ENCODE peak calls at places on chromosomes 16 and 17, in seven cellular contexts. One of them, this sample, is unnamed.

GRCh38 chr16:86530251-86531192 is 20.2 kb downstream of the FOXF1 start:
- DNase-seq in stimulated activated CD4-positive, alpha-beta T cell treated with anti-CD3 and anti-CD28 coated beads, Interleukin-1b, Interleukin-23, amount 100 ng/mL, for 48 hours: no peak
- DNase-seq in A549: no peak
- DNase-seq in body of pancreas: no peak
- DNase-seq in stimulated activated CD8-positive, alpha-beta memory T cell treated with anti-CD3 and anti-CD28 coated beads, Interleukin-15, amount 100 ng/mL, for 48 hours: no peak
- DNase-seq in Daoy: no peak
- DNase-seq in NCI-H1105: no peak
- DNase-seq in this sample: no peak

GRCh38 chr17:57559634-57560387 is 185.3 kb downstream of the CCDC182 start:
- DNase-seq in NCI-H1105: no peak
- DNase-seq in A549: no peak
- DNase-seq in stimulated activated CD4-positive, alpha-beta T cell treated with anti-CD3 and anti-CD28 coated beads, Interleukin-1b, Interleukin-23, amount 100 ng/mL, for 48 hours: no peak
- DNase-seq in stimulated activated CD8-positive, alpha-beta memory T cell treated with anti-CD3 and anti-CD28 coated beads, Interleukin-15, amount 100 ng/mL, for 48 hours: no peak
- DNase-seq in body of pancreas: no peak
- DNase-seq in Daoy: no peak
- DNase-seq in this sample: no peak

GRCh38 chr17:39152134-39152884 is 872 bp upstream of the PLXDC1 start:
- DNase-seq in body of pancreas: no peak
- DNase-seq in A549: peak
- DNase-seq in stimulated activated CD8-positive, alpha-beta memory T cell treated with anti-CD3 and anti-CD28 coated beads, Interleukin-15, amount 100 ng/mL, for 48 hours: no peak
- DNase-seq in stimulated activated CD4-positive, alpha-beta T cell treated with anti-CD3 and anti-CD28 coated beads, Interleukin-1b, Interleukin-23, amount 100 ng/mL, for 48 hours: peak
- DNase-seq in Daoy: peak
- DNase-seq in NCI-H1105: no peak
- DNase-seq in this sample: no peak

GRCh38 chr17:82300707-82301270 is 16.6 kb downstream of the CD7 start:
- DNase-seq in body of pancreas: peak
- DNase-seq in NCI-H1105: no peak
- DNase-seq in Daoy: peak
- DNase-seq in stimulated activated CD8-positive, alpha-beta memory T cell treated with anti-CD3 and anti-CD28 coated beads, Interleukin-15, amount 100 ng/mL, for 48 hours: peak
- DNase-seq in A549: peak
- DNase-seq in stimulated activated CD4-positive, alpha-beta T cell treated with anti-CD3 and anti-CD28 coated beads, Interleukin-1b, Interleukin-23, amount 100 ng/mL, for 48 hours: peak
- DNase-seq in this sample: no peak

GRCh38 chr16:10087151-10087550 is 95.1 kb downstream of the GRIN2A start:
- DNase-seq in stimulated activated CD4-positive, alpha-beta T cell treated with anti-CD3 and anti-CD28 coated beads, Interleukin-1b, Interleukin-23, amount 100 ng/mL, for 48 hours: no peak
- DNase-seq in Daoy: no peak
- DNase-seq in body of pancreas: no peak
- DNase-seq in NCI-H1105: no peak
- DNase-seq in stimulated activated CD8-positive, alpha-beta memory T cell treated with anti-CD3 and anti-CD28 coated beads, Interleukin-15, amount 100 ng/mL, for 48 hours: no peak
- DNase-seq in A549: no peak
- DNase-seq in this sample: no peak

GRCh38 chr16:9077001-9077809 is 14.2 kb upstream of the HAPSTR1 start:
- DNase-seq in stimulated activated CD4-positive, alpha-beta T cell treated with anti-CD3 and anti-CD28 coated beads, Interleukin-1b, Interleukin-23, amount 100 ng/mL, for 48 hours: peak
- DNase-seq in Daoy: peak
- DNase-seq in NCI-H1105: no peak
- DNase-seq in body of pancreas: no peak
- DNase-seq in A549: no peak
- DNase-seq in stimulated activated CD8-positive, alpha-beta memory T cell treated with anti-CD3 and anti-CD28 coated beads, Interleukin-15, amount 100 ng/mL, for 48 hours: peak
- DNase-seq in this sample: no peak

GRCh38 chr17:40360091-40360490 is 4.4 kb downstream of the GJD3 start:
- DNase-seq in stimulated activated CD8-positive, alpha-beta memory T cell treated with anti-CD3 and anti-CD28 coated beads, Interleukin-15, amount 100 ng/mL, for 48 hours: no peak
- DNase-seq in NCI-H1105: no peak
- DNase-seq in A549: no peak
- DNase-seq in body of pancreas: no peak
- DNase-seq in Daoy: no peak
- DNase-seq in stimulated activated CD4-positive, alpha-beta T cell treated with anti-CD3 and anti-CD28 coated beads, Interleukin-1b, Interleukin-23, amount 100 ng/mL, for 48 hours: no peak
- DNase-seq in this sample: no peak

GRCh38 chr16:81715358-81716196 is 63.5 kb upstream of the PLCG2 start:
- DNase-seq in stimulated activated CD8-positive, alpha-beta memory T cell treated with anti-CD3 and anti-CD28 coated beads, Interleukin-15, amount 100 ng/mL, for 48 hours: no peak
- DNase-seq in stimulated activated CD4-positive, alpha-beta T cell treated with anti-CD3 and anti-CD28 coated beads, Interleukin-1b, Interleukin-23, amount 100 ng/mL, for 48 hours: no peak
- DNase-seq in Daoy: no peak
- DNase-seq in A549: no peak
- DNase-seq in NCI-H1105: no peak
- DNase-seq in body of pancreas: no peak
- DNase-seq in this sample: no peak

GRCh38 chr17:2106308-2106707 is 51.4 kb downstream of the HIC1 start:
- DNase-seq in Daoy: no peak
- DNase-seq in body of pancreas: no peak
- DNase-seq in NCI-H1105: no peak
- DNase-seq in stimulated activated CD8-positive, alpha-beta memory T cell treated with anti-CD3 and anti-CD28 coated beads, Interleukin-15, amount 100 ng/mL, for 48 hours: no peak
- DNase-seq in A549: no peak
- DNase-seq in stimulated activated CD4-positive, alpha-beta T cell treated with anti-CD3 and anti-CD28 coated beads, Interleukin-1b, Interleukin-23, amount 100 ng/mL, for 48 hours: no peak
- DNase-seq in this sample: no peak

GRCh38 chr17:60421273-60422161 is 772 bp upstream of the CHCT1 start:
- DNase-seq in A549: peak
- DNase-seq in stimulated activated CD8-positive, alpha-beta memory T cell treated with anti-CD3 and anti-CD28 coated beads, Interleukin-15, amount 100 ng/mL, for 48 hours: peak
- DNase-seq in NCI-H1105: no peak
- DNase-seq in stimulated activated CD4-positive, alpha-beta T cell treated with anti-CD3 and anti-CD28 coated beads, Interleukin-1b, Interleukin-23, amount 100 ng/mL, for 48 hours: peak
- DNase-seq in body of pancreas: peak
- DNase-seq in Daoy: peak
- DNase-seq in this sample: peak

GRCh38 chr17:55259684-55260111 is 5.1 kb upstream of the HLF start:
- DNase-seq in stimulated activated CD8-positive, alpha-beta memory T cell treated with anti-CD3 and anti-CD28 coated beads, Interleukin-15, amount 100 ng/mL, for 48 hours: no peak
- DNase-seq in body of pancreas: no peak
- DNase-seq in NCI-H1105: no peak
- DNase-seq in A549: no peak
- DNase-seq in stimulated activated CD4-positive, alpha-beta T cell treated with anti-CD3 and anti-CD28 coated beads, Interleukin-1b, Interleukin-23, amount 100 ng/mL, for 48 hours: no peak
- DNase-seq in Daoy: no peak
- DNase-seq in this sample: no peak

GRCh38 chr17:3527896-3528603 is 29.6 kb downstream of the TRPV3 start:
- DNase-seq in A549: no peak
- DNase-seq in body of pancreas: no peak
- DNase-seq in NCI-H1105: no peak
- DNase-seq in stimulated activated CD4-positive, alpha-beta T cell treated with anti-CD3 and anti-CD28 coated beads, Interleukin-1b, Interleukin-23, amount 100 ng/mL, for 48 hours: no peak
- DNase-seq in stimulated activated CD8-positive, alpha-beta memory T cell treated with anti-CD3 and anti-CD28 coated beads, Interleukin-15, amount 100 ng/mL, for 48 hours: no peak
- DNase-seq in Daoy: no peak
- DNase-seq in this sample: no peak

GRCh38 chr16:11136600-11136999 is 119.4 kb downstream of the SOCS1 start:
- DNase-seq in Daoy: peak
- DNase-seq in stimulated activated CD8-positive, alpha-beta memory T cell treated with anti-CD3 and anti-CD28 coated beads, Interleukin-15, amount 100 ng/mL, for 48 hours: no peak
- DNase-seq in body of pancreas: peak
- DNase-seq in stimulated activated CD4-positive, alpha-beta T cell treated with anti-CD3 and anti-CD28 coated beads, Interleukin-1b, Interleukin-23, amount 100 ng/mL, for 48 hours: no peak
- DNase-seq in A549: no peak
- DNase-seq in NCI-H1105: peak
- DNase-seq in this sample: no peak

GRCh38 chr17:33497623-33498022 is 204.5 kb upstream of the ASIC2 start:
- DNase-seq in body of pancreas: no peak
- DNase-seq in stimulated activated CD8-positive, alpha-beta memory T cell treated with anti-CD3 and anti-CD28 coated beads, Interleukin-15, amount 100 ng/mL, for 48 hours: no peak
- DNase-seq in A549: no peak
- DNase-seq in stimulated activated CD4-positive, alpha-beta T cell treated with anti-CD3 and anti-CD28 coated beads, Interleukin-1b, Interleukin-23, amount 100 ng/mL, for 48 hours: no peak
- DNase-seq in NCI-H1105: no peak
- DNase-seq in Daoy: no peak
- DNase-seq in this sample: no peak

This sample was measured in cerebellar nuclear complex.